ENCODE peak calls at places on chromosomes 5 and 9, in five cellular contexts. J is ovary, C is GM23248, F is esophagus squamous epithelium, E is sigmoid colon. L is an unnamed sample.
A peak's percentile ranks its signal among the peaks of the same experiment; 100 is the strongest.

GRCh38 chr5:146199216-146199815 is 4.1 kb upstream of the RBM27 start:
- DNase-seq in J (no peak), C (no peak), F (no peak), E (no peak), L (no peak)

GRCh38 chr5:61587120-61587519 is 255.1 kb downstream of the ZSWIM6 start:
- DNase-seq in J (no peak), C (peak; percentile 15), E (no peak), F (no peak), L (no peak)

GRCh38 chr5:151082274-151082902 is 1.6 kb upstream of the TNIP1 start:
- DNase-seq in F (no peak), J (no peak), C (peak; percentile 59), E (no peak), L (no peak)

GRCh38 chr9:113572076-113572861 is 108.7 kb downstream of the RGS3 start:
- DNase-seq in C (no peak), E (peak; percentile 42), F (no peak), J (no peak), L (peak; percentile 17)

GRCh38 chr9:137095664-137096517 is 9.1 kb downstream of the MAN1B1 start:
- DNase-seq in E (no peak), F (no peak), J (no peak), C (no peak), L (no peak)

GRCh38 chr5:32551865-32552264 is 33.5 kb upstream of the SUB1 start:
- DNase-seq in E (no peak), C (no peak), J (no peak), F (no peak), L (no peak)

GRCh38 chr9:69456201-69456600 is 131.2 kb downstream of the ENTREP1 start:
- DNase-seq in C (no peak), E (no peak), F (no peak), J (no peak), L (no peak)

GRCh38 chr9:115267788-115268187 is 149.8 kb upstream of the TNC start:
- DNase-seq in E (no peak), C (peak; percentile 52), F (no peak), J (no peak), L (no peak)

GRCh38 chr9:133564451-133564850 is 29.9 kb downstream of the ADAMTSL2 start:
- DNase-seq in E (no peak), J (no peak), C (no peak), F (no peak), L (no peak)

GRCh38 chr9:95816716-95817115 is 58.8 kb upstream of the ERCC6L2 start:
- DNase-seq in E (no peak), F (no peak), C (peak; percentile 20), J (no peak), L (no peak)

GRCh38 chr5:37197340-37198050 is 51.7 kb downstream of the CPLANE1 start:
- DNase-seq in E (no peak), J (no peak), C (peak; percentile 34), F (no peak), L (no peak)

GRCh38 chr5:45264447-45264846 is 431.7 kb downstream of the HCN1 start:
- DNase-seq in E (no peak), F (no peak), C (no peak), J (no peak), L (no peak)

GRCh38 chr9:95992536-95992935 is 117.0 kb downstream of the ERCC6L2 start:
- DNase-seq in J (no peak), F (no peak), C (no peak), E (no peak), L (no peak)

GRCh38 chr9:109903515-109904138 is 123.6 kb downstream of the PALM2AKAP2 start:
- DNase-seq in C (peak; percentile 89), F (no peak), J (peak; percentile 48), E (peak; percentile 77), L (no peak)

GRCh38 chr5:76403963-76404693 is 1.0 kb downstream of the IQGAP2 start:
- DNase-seq in F (peak; percentile 2), E (peak; percentile 67), J (no peak), C (peak; percentile 11), L (peak; percentile 91)

GRCh38 chr9:23820731-23821399 is 5.2 kb downstream of the ELAVL2 start:
- DNase-seq in J (no peak), E (no peak), F (no peak), C (no peak), L (peak; percentile 68)

GRCh38 chr5:145471831-145472616 is 363.1 kb downstream of the PRELID2 start:
- DNase-seq in E (no peak), C (peak; percentile 18), F (no peak), J (no peak), L (no peak)

GRCh38 chr5:148780711-148781110 is 45.7 kb upstream of the ADRB2 start:
- DNase-seq in E (no peak), J (no peak), F (no peak), C (no peak), L (no peak)

GRCh38 chr5:109740329-109740728 is 50.6 kb downstream of the MAN2A1 start:
- DNase-seq in F (no peak), J (no peak), C (peak; percentile 42), E (no peak), L (no peak)

GRCh38 chr9:89605181-89606048 is 603 bp downstream of the GADD45G start:
- DNase-seq in C (peak; percentile 89), E (peak; percentile 87), J (peak; percentile 69), F (no peak), L (peak; percentile 66)

GRCh38 chr9:84970432-84970831 is 300.9 kb downstream of the NTRK2 start:
- DNase-seq in C (peak; percentile 14), J (no peak), F (no peak), E (no peak), L (no peak)

GRCh38 chr9:35277649-35278359 is 116.0 kb downstream of the UNC13B start:
- DNase-seq in C (peak; percentile 92), E (no peak), F (no peak), J (no peak), L (no peak)

GRCh38 chr9:34988218-34989055 is 1.1 kb upstream of the DNAJB5 start:
- DNase-seq in E (no peak), C (peak; percentile 79), F (no peak), J (peak; percentile 49), L (no peak)

GRCh38 chr9:83937861-83938455 is 16.7 kb upstream of the KIF27 start:
- DNase-seq in F (no peak), C (peak; percentile 74), J (no peak), E (no peak), L (no peak)

GRCh38 chr9:124291801-124292396 is 34.1 kb downstream of the NEK6 start:
- DNase-seq in C (no peak), E (no peak), F (no peak), J (no peak), L (no peak)

GRCh38 chr9:97766092-97766491 is 69.0 kb upstream of the XPA start:
- DNase-seq in J (no peak), F (no peak), E (no peak), C (peak; percentile 78), L (no peak)

GRCh38 chr9:120531683-120532300 is 48.2 kb downstream of the CDK5RAP2 start:
- DNase-seq in C (peak; percentile 57), J (no peak), E (no peak), F (no peak), L (no peak)

GRCh38 chr5:108521841-108522506 is 140.1 kb upstream of the FBXL17 start:
- DNase-seq in J (no peak), E (no peak), C (peak; percentile 73), F (no peak), L (no peak)

GRCh38 chr9:89878687-89879086 is 273.9 kb downstream of the GADD45G start:
- DNase-seq in E (peak; percentile 73), J (peak; percentile 16), F (no peak), C (no peak), L (no peak)

GRCh38 chr9:35798658-35799366 is 7.4 kb downstream of the NPR2 start:
- DNase-seq in E (no peak), J (no peak), F (no peak), C (peak; percentile 87), L (no peak)

GRCh38 chr5:154278172-154278571 is 87.6 kb downstream of the GALNT10 start:
- DNase-seq in F (no peak), J (no peak), C (peak; percentile 48), E (no peak), L (no peak)

GRCh38 chr9:133607381-133607780 is 1.8 kb downstream of the FAM163B start:
- DNase-seq in F (no peak), C (no peak), E (no peak), J (no peak), L (no peak)

GRCh38 chr5:42900734-42901133 is 89.0 kb upstream of the SELENOP start:
- DNase-seq in C (no peak), E (no peak), J (no peak), F (no peak), L (no peak)

GRCh38 chr5:75567710-75568109 is 43.5 kb upstream of the ANKDD1B start:
- DNase-seq in E (no peak), J (no peak), C (peak; percentile 67), F (no peak), L (no peak)

DNA sequence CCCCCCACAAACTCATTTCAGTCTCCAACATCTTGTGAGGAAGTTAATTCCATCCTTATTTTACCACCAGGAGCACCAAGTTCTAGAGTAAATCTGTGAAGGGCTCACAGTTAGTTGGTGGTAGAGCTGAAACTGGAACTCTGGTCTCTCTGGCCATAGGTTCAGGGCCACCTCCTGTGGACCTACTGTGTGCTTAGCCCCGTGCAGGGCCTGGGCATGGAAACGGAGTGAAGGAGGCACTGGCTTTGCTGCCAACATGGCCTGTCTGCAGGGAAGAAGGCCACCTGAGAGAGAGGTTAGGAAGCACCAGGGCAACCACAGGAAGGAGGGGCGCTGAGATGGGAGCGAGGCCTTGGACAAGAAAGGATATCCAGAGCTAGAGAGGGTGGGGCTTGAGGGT is 16.1 kb upstream of the DAB2IP start:
- DNase-seq in E (no peak), F (no peak), C (no peak), J (peak; percentile 26), L (no peak)
- H3K27ac ChIP-seq in E (peak overlapping the region; percentile 66), F (no peak overlapping the region), C (no peak overlapping the region), J (no peak overlapping the region), L (no peak overlapping the region)

GRCh38 chr9:126962336-126962735 is 47.8 kb downstream of the RALGPS1 start:
- DNase-seq in F (no peak), C (no peak), J (no peak), E (no peak), L (no peak)
- H3K27ac ChIP-seq in F (no peak overlapping the region), C (no peak overlapping the region), J (no peak overlapping the region), E (no peak overlapping the region), L (no peak overlapping the region)

GRCh38 chr5:69167488-69167845 is 517 bp downstream of the CCNB1 start:
- DNase-seq in E (no peak), J (no peak), F (no peak), C (peak; percentile 58), L (no peak)
- H3K27ac ChIP-seq in E (peak overlapping the region; percentile 57), J (no peak overlapping the region), F (peak overlapping the region; percentile 71), C (peak overlapping the region; percentile 60), L (peak overlapping the region; percentile 14)

GRCh38 chr9:80204054-80204453 is 632.3 kb downstream of the TLE4 start:
- DNase-seq in E (no peak), F (no peak), C (no peak), J (no peak), L (no peak)
- H3K27ac ChIP-seq in E (no peak overlapping the region), F (no peak overlapping the region), C (no peak overlapping the region), J (no peak overlapping the region), L (no peak overlapping the region)

GRCh38 chr5:90866333-90866732 is 307.7 kb downstream of the ADGRV1 start:
- DNase-seq in J (no peak), E (no peak), F (no peak), C (peak; percentile 54), L (no peak)
- H3K27ac ChIP-seq in J (no peak overlapping the region), E (no peak overlapping the region), F (no peak overlapping the region), C (no peak overlapping the region), L (no peak overlapping the region)

GRCh38 chr9:107213080-107213479 is 70.0 kb upstream of the RAD23B start:
- DNase-seq in C (no peak), J (no peak), E (no peak), F (no peak), L (no peak)
- H3K27ac ChIP-seq in C (peak overlapping the region; percentile 64), J (no peak overlapping the region), E (no peak overlapping the region), F (no peak overlapping the region), L (no peak overlapping the region)